ENCODE peak calls at places on chromosomes 4 and X, in five cellular contexts. E is A673, Q is IMR-90, T is mammary epithelial cell, K is GM23338. S is an unnamed sample. For H3K4me1, the result is how much of the 10 kb centered on the place peaks cover.

GRCh38 chrX:100072286-100072685 is 337.8 kb downstream of the PCDH19 start:
- DNase-seq in E (no peak), K (peak), T (peak), Q (no peak), S (no peak)

GRCh38 chrX:76428243-76429130 is 977 bp downstream of the MAGEE1 start:
- DNase-seq in T (peak), K (peak), Q (no peak), E (no peak), S (no peak)

GRCh38 chrX:134836497-134836968 is 154.3 kb upstream of the SMIM10 start:
- DNase-seq in K (no peak), E (peak), Q (peak), T (no peak), S (no peak)

GRCh38 chr4:17544205-17544604 is 29.2 kb downstream of the CLRN2 start:
- DNase-seq in T (no peak), K (peak), Q (no peak), E (no peak), S (no peak)

GRCh38 chrX:619812-620493 is 10.6 kb upstream of the SHOX start:
- DNase-seq in T (no peak), E (no peak), K (peak), Q (no peak), S (no peak)

GRCh38 chr4:87317527-87317926 is 5.2 kb downstream of the HSD17B13 start:
- DNase-seq in E (no peak), Q (peak), T (peak), K (no peak), S (no peak)

GRCh38 chr4:87073570-87074470 is 139.0 kb downstream of the AFF1 start:
- DNase-seq in Q (peak), K (no peak), T (peak), E (peak), S (no peak)

GRCh38 chr4:137393043-137393442 is 139.3 kb downstream of the PCDH18 start:
- DNase-seq in K (no peak), E (no peak), Q (no peak), T (no peak), S (no peak)

DNA sequence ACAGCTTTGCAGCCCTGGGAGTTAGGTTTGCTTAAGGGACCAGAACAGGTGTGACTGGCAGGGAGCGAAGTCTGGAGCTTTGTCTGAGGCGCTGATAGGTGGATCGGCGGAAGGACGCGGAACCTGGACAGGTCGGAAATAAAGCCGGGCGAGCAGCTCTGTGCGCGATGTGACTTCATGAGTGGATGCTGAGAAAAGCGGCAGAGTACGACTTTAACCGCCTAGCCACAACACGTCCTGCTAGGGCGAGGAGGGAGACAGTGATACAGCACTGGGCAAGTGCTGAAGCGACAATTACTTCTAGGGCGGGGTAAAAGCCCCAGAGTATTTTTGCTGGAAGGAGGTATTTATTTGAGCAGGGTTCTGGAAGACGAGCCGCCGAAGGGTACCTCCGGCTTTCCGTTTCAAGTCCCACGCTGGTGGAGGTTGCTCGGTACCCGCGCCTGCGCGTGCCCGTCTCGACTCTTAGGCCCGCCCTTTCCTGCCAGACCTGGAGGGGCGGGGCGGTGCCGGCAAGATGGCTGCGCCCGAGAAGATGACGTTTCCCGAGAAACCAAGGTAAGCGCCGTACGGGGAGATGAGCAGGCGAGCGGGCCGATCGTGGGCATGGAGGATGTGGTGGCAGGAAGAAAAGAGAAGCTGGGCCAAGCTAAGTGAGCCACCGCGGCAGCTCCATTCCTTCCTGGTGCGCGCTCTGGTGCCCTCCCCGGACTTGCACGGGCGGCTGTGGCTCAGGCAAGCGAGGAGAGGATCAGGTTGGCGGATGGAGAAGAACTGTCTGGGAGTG is at the start of gene ZRSR2:
- DNase-seq in E (peak), T (peak), K (peak), Q (peak), S (peak)
- H3K4me1 ChIP-seq in E (under half), T (under half), K (under half), Q (under half), S (under half)

GRCh38 chr4:57044996-57045395 is 65.2 kb downstream of the IGFBP7 start:
- DNase-seq in K (no peak), Q (peak), T (no peak), E (no peak), S (no peak)
- TF ChIP-seq CTCF in K (no peak), Q (no peak), T (no peak), E (no peak), S (no peak)

GRCh38 chr4:76585897-76586360 is 150.9 kb downstream of the SHROOM3 start:
- DNase-seq in E (no peak), K (peak), T (peak), Q (no peak), S (peak)
- H3K27ac ChIP-seq in E (no peak), K (peak), T (peak), Q (peak), S (peak)

GRCh38 chr4:65028592-65028991 is 619.3 kb upstream of the TECRL start:
- DNase-seq in Q (no peak), T (no peak), E (no peak), K (no peak), S (no peak)
- H3K4me1 ChIP-seq in Q (under half), T (under half), E (under half), K (under half), S (under half)

DNA sequence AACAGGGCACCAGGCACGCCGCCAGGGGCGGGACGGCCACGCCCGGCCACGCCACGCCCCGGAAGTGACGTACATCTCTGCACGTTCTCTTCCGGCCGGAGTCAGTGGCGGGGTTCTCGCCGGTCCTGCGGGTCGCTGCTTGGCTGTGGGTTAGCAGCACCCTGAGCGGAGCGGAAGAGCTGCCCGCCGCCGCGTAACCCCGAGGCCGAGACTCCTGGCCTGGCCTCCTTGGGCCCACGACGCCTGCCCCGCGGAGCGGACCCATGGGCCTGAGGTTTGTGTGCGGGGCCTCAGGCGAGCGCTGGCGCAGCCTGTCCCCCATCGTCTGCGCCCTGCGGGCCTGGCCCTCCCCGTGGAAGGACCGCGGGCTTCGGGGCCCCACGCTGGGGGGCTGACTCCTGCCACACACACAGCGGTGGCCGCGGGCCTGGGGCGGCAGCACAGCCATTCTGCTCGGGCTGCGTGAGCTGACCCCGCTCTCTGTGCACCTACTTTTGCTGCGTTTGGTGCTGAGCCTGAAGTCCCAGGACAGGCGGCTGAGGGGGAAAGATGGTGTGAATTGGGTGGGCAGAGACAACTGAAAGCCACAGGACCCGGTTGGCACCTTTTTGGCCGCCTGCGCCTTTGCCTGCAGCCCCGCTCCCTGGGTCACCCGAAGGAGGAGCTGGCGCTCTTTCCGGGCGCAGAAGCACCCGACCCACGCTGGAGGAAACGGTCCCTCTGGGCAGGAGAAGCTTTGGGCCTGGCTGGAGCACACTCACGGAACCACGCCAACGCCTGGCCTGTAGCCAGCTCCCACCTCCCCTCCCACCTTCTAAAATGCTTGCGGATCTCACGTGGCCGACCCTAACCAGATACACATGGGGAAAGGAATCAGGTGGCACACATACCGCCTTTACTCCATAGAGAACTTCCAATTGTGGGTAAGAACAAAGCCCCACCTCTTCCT is 28.1 kb downstream of the NOP14 start:
- DNase-seq in T (peak), Q (peak), E (peak), K (peak), S (peak)
- TF ChIP-seq CTCF in T (no peak), Q (no peak), E (no peak), K (no peak), S (no peak)

DNA sequence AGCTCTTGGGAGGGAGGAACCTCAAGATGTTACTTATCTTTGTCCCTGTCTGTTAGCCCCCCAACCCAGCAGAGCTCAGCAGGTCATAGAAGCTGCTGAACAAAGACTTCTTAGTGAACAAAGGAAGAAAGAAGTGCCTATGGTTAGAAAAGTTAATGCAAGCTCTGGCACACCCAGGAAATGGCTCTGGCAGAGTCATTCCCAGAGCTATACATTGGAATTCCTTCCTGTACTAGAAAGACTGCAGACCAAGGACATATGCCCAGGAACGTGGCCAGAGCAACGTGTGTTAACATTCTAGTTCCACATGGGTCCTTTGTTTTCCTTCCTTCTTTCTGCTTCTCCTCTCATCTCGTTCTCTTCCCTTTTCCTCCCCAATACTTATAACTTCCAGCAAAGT is 73.9 kb downstream of the SEL1L3 start:
- DNase-seq in K (no peak), T (no peak), Q (no peak), E (no peak), S (no peak)
- H3K27ac ChIP-seq in K (no peak), T (no peak), Q (no peak), E (no peak), S (no peak)

GRCh38 chr4:128830906-128831525 is 21.5 kb downstream of the JADE1 start:
- DNase-seq in K (no peak), T (no peak), E (no peak), Q (no peak), S (no peak)
- H3K4me1 ChIP-seq in K (half or more), T (under half), E (under half), Q (under half), S (half or more)

DNA sequence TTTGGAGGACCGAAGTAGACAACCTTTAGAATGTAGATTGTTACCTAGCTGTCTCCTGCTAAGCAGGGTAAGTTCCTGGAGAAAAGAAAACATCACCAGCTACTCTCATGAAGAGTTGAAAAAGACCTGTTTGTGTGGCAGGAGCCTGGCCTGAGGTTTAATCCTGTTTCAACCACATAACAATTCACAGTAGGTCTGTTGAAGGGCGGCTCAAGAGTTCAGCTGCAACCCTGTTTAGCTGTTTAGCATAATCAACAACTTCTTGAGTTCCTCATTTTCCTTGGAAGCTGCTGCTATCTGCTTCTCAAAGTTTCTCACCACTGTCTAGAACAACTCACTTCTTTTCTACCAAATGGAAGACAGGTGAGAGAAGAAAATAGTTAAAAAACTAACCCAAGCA is 170.4 kb upstream of the TET2 start:
- DNase-seq in E (no peak), Q (no peak), T (no peak), K (no peak), S (no peak)
- TF ChIP-seq CTCF in E (no peak), Q (no peak), T (no peak), K (no peak), S (no peak)

GRCh38 chr4:16508968-16509367 is 282.7 kb upstream of the TAPT1 start:
- DNase-seq in Q (no peak), E (peak), T (no peak), K (peak), S (no peak)

GRCh38 chr4:16505726-16506125 is 279.5 kb upstream of the TAPT1 start:
- DNase-seq in K (peak), T (no peak), E (peak), Q (peak), S (no peak)
- H3K27ac ChIP-seq in K (peak), T (no peak), E (no peak), Q (no peak), S (no peak)

DNA sequence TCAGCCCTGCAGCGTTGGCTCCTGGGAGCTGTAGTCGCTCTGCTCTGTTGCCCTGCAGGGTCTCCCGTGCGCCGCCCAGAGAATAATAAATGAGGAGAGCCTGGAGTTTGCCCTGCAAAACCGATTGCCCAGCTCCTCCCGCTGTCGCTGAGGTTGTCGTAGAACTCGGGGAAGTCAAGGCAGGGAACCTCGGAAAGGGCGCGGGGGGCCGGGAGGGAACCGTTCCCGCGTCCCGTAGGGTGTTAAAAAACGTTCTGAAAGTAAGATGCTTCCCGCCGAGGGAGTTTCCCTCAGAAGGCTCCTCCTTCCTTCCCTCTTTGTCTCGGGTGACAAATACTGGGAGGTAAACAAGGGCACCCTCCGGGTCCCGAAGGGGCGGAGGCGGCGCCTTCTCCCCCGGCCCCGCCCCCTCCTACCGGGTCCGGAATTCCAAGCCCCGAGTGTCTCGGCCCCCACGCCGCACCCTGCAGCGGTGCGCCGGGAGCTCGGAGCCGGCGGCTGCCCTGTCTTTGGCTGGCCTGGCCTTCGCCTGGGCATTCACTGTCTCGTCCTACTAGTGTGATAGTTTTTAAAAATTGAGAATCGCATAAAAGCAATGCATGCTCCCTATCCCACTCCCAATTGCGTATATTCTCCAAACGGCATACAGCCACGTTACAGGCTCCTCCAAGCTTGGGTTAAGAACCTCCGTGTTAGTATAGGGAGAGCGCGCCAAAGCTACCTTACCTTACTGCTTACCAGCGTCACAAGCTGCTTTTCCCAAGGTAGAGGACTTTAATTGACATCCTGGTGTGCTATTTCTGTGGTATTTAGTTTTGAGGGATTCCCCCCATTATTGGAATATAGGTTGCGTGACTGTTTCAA is 965 bp upstream of the HMGB2 start:
- DNase-seq in E (peak), Q (peak), K (peak), T (peak), S (peak)
- H3K4me1 ChIP-seq in E (under half), Q (under half), K (under half), T (under half), S (under half)

S was measured in tibial artery.